ENCODE peak calls at places on chromosome X, in ten cellular contexts. A is NCI-H1417 treated with DMSO at 0.1 percent for 48 hours; G is activated T-cell treated with anti-CD3 and anti-CD28 coated beads for 48 hours; J is NCI-H1694 treated with DMSO at 0.1 percent for 48 hours; N is HFF-Myc; H is HTR-8/SVneo; I is AG10803; O is NCI-H1105 treated with DMSO at 0.1 percent for 48 hours; C is activated naive CD4-positive, alpha-beta T cell treated with anti-CD3 and anti-CD28 coated beads, Interleukin-2, amount 50 U/mL, for 16 hours; P is T-helper 9 cell. L is an unnamed sample.
A peak's percentile ranks its signal among the peaks of the same experiment; 100 is the strongest.

GRCh38 chrX:144819406-144819805 is 427.9 kb upstream of the SPANXN1 start:
- DNase-seq in A (no peak), G (no peak), J (no peak), N (no peak), H (no peak), I (no peak), O (no peak), C (no peak), P (no peak), L (no peak)

GRCh38 chrX:20159811-20160385 is 18.3 kb upstream of the EIF1AX start:
- DNase-seq in A (no peak), G (no peak), J (no peak), N (no peak), H (no peak), I (no peak), O (no peak), C (no peak), P (no peak), L (no peak)

GRCh38 chrX:130793966-130794365 is 109.0 kb downstream of the ENOX2 start:
- DNase-seq in A (peak; percentile 10), G (no peak), J (no peak), N (no peak), H (no peak), I (no peak), O (no peak), C (no peak), P (no peak), L (no peak)

GRCh38 chrX:108307408-108308085 is 130.7 kb downstream of the COL4A6 start:
- DNase-seq in A (no peak), G (no peak), J (no peak), N (no peak), H (no peak), I (no peak), O (no peak), C (no peak), P (no peak), L (no peak)

GRCh38 chrX:53071604-53072417 is 10.4 kb upstream of the TSPYL2 start:
- DNase-seq in A (peak; percentile 59), G (peak; percentile 39), J (peak; percentile 63), N (peak; percentile 16), H (peak; percentile 25), I (peak; percentile 46), O (peak; percentile 78), C (peak; percentile 64), P (peak; percentile 51), L (no peak)

GRCh38 chrX:6015423-6015822 is 213.2 kb downstream of the NLGN4X start:
- DNase-seq in A (no peak), G (no peak), J (no peak), N (no peak), H (no peak), I (no peak), O (no peak), C (no peak), P (no peak), L (no peak)

GRCh38 chrX:30414144-30414543 is 105.0 kb upstream of the NR0B1 start:
- DNase-seq in A (peak; percentile 44), G (no peak), J (no peak), N (no peak), H (no peak), I (no peak), O (no peak), C (no peak), P (no peak), L (no peak)

GRCh38 chrX:1012678-1013300 is 199.7 kb downstream of the CRLF2 start:
- DNase-seq in A (no peak), G (no peak), J (no peak), N (no peak), H (no peak), I (no peak), O (no peak), C (no peak), P (no peak), L (no peak)

GRCh38 chrX:100413231-100413630 is 3.2 kb upstream of the PCDH19 start:
- DNase-seq in A (no peak), G (no peak), J (peak; percentile 67), N (peak; percentile 5), H (peak; percentile 4), I (peak; percentile 49), O (peak; percentile 55), C (no peak), P (no peak), L (no peak)

GRCh38 chrX:105221374-105221773 is 880 bp upstream of the TEX13A start:
- DNase-seq in A (no peak), G (no peak), J (no peak), N (no peak), H (no peak), I (no peak), O (no peak), C (no peak), P (no peak), L (no peak)

GRCh38 chrX:150226223-150226965 is 136.7 kb upstream of the MAMLD1 start:
- DNase-seq in A (no peak), G (no peak), J (no peak), N (no peak), H (no peak), I (no peak), O (no peak), C (no peak), P (no peak), L (no peak)

GRCh38 chrX:120504569-120504968 is 35.5 kb upstream of the LAMP2 start:
- DNase-seq in A (no peak), G (no peak), J (no peak), N (no peak), H (no peak), I (no peak), O (no peak), C (no peak), P (no peak), L (no peak)

GRCh38 chrX:125205918-125206665 is 113.6 kb upstream of the TEX13C start:
- DNase-seq in A (no peak), G (no peak), J (peak; percentile 75), N (no peak), H (no peak), I (no peak), O (peak; percentile 62), C (no peak), P (no peak), L (no peak)

GRCh38 chrX:15418041-15418706 is 34.0 kb upstream of the VEGFD start:
- DNase-seq in A (no peak), G (no peak), J (no peak), N (no peak), H (no peak), I (peak; percentile 84), O (no peak), C (no peak), P (no peak), L (no peak)

GRCh38 chrX:50941638-50942037 is 31.1 kb downstream of the BMP15 start:
- DNase-seq in A (no peak), G (peak; percentile 1), J (no peak), N (no peak), H (no peak), I (no peak), O (no peak), C (peak; percentile 8), P (no peak), L (peak; percentile 0)

GRCh38 chrX:68492583-68492982 is 6.3 kb upstream of the YIPF6 start:
- DNase-seq in A (no peak), G (no peak), J (no peak), N (no peak), H (no peak), I (no peak), O (no peak), C (no peak), P (no peak), L (no peak)